ENCODE peak calls at places on chromosomes 1 and 21, in eight cellular contexts. One of them, this sample, is unnamed.

GRCh38 chr1:162823771-162824525 is 33.4 kb downstream of the HSD17B7 start:
- DNase-seq in K562: no peak
- DNase-seq in HCT116: no peak
- DNase-seq in WTC11: no peak
- DNase-seq in GM12864: no peak
- DNase-seq in CD8-positive, alpha-beta T cell: no peak
- DNase-seq in RWPE1: no peak
- DNase-seq in HFF-Myc: no peak
- DNase-seq in this sample: no peak

GRCh38 chr1:246383217-246383616 is 123.9 kb downstream of the SMYD3 start:
- DNase-seq in WTC11: no peak
- DNase-seq in GM12864: no peak
- DNase-seq in HFF-Myc: no peak
- DNase-seq in HCT116: no peak
- DNase-seq in RWPE1: peak
- DNase-seq in CD8-positive, alpha-beta T cell: no peak
- DNase-seq in K562: no peak
- DNase-seq in this sample: no peak

GRCh38 chr1:22972760-22973159 is at the start of gene LACTBL1:
- DNase-seq in WTC11: no peak
- DNase-seq in RWPE1: no peak
- DNase-seq in HFF-Myc: no peak
- DNase-seq in GM12864: no peak
- DNase-seq in K562: no peak
- DNase-seq in CD8-positive, alpha-beta T cell: no peak
- DNase-seq in HCT116: no peak
- DNase-seq in this sample: no peak

GRCh38 chr1:25780318-25781129 is 19.5 kb upstream of the SELENON start:
- DNase-seq in GM12864: no peak
- DNase-seq in WTC11: peak
- DNase-seq in K562: peak
- DNase-seq in HFF-Myc: peak
- DNase-seq in RWPE1: no peak
- DNase-seq in HCT116: no peak
- DNase-seq in CD8-positive, alpha-beta T cell: no peak
- DNase-seq in this sample: no peak

GRCh38 chr1:107135466-107135865 is 5.4 kb upstream of the NTNG1 start:
- DNase-seq in GM12864: no peak
- DNase-seq in HFF-Myc: peak
- DNase-seq in HCT116: no peak
- DNase-seq in CD8-positive, alpha-beta T cell: no peak
- DNase-seq in WTC11: peak
- DNase-seq in RWPE1: no peak
- DNase-seq in K562: no peak
- DNase-seq in this sample: no peak

GRCh38 chr1:207393610-207394009 is 60.5 kb upstream of the CR2 start:
- DNase-seq in WTC11: no peak
- DNase-seq in CD8-positive, alpha-beta T cell: no peak
- DNase-seq in GM12864: no peak
- DNase-seq in HFF-Myc: peak
- DNase-seq in K562: no peak
- DNase-seq in RWPE1: peak
- DNase-seq in HCT116: peak
- DNase-seq in this sample: no peak

GRCh38 chr1:224928906-224929305 is 569 bp upstream of the DNAH14 start:
- DNase-seq in K562: no peak
- DNase-seq in RWPE1: no peak
- DNase-seq in CD8-positive, alpha-beta T cell: no peak
- DNase-seq in GM12864: no peak
- DNase-seq in HFF-Myc: no peak
- DNase-seq in HCT116: no peak
- DNase-seq in WTC11: no peak
- DNase-seq in this sample: no peak

GRCh38 chr1:169572184-169572583 is 14.1 kb downstream of the F5 start:
- DNase-seq in WTC11: no peak
- DNase-seq in K562: no peak
- DNase-seq in CD8-positive, alpha-beta T cell: no peak
- DNase-seq in GM12864: no peak
- DNase-seq in HCT116: no peak
- DNase-seq in HFF-Myc: no peak
- DNase-seq in RWPE1: no peak
- DNase-seq in this sample: no peak

GRCh38 chr21:25562660-25563059 is 44.6 kb downstream of the MRPL39 start:
- DNase-seq in HFF-Myc: no peak
- DNase-seq in GM12864: no peak
- DNase-seq in HCT116: no peak
- DNase-seq in CD8-positive, alpha-beta T cell: no peak
- DNase-seq in WTC11: no peak
- DNase-seq in K562: no peak
- DNase-seq in RWPE1: no peak
- DNase-seq in this sample: no peak

GRCh38 chr1:118905206-118905605 is 82.9 kb downstream of the TBX15 start:
- DNase-seq in K562: no peak
- DNase-seq in CD8-positive, alpha-beta T cell: no peak
- DNase-seq in RWPE1: no peak
- DNase-seq in GM12864: no peak
- DNase-seq in HCT116: no peak
- DNase-seq in WTC11: no peak
- DNase-seq in HFF-Myc: no peak
- DNase-seq in this sample: no peak

GRCh38 chr1:15620155-15620545 is 2.9 kb downstream of the DDI2 start:
- DNase-seq in K562: peak
- DNase-seq in CD8-positive, alpha-beta T cell: peak
- DNase-seq in HCT116: no peak
- DNase-seq in RWPE1: peak
- DNase-seq in GM12864: no peak
- DNase-seq in WTC11: no peak
- DNase-seq in HFF-Myc: no peak
- DNase-seq in this sample: no peak

GRCh38 chr1:81820761-81821160 is 20.0 kb downstream of the ADGRL2 start:
- DNase-seq in WTC11: no peak
- DNase-seq in HCT116: no peak
- DNase-seq in GM12864: no peak
- DNase-seq in CD8-positive, alpha-beta T cell: no peak
- DNase-seq in HFF-Myc: no peak
- DNase-seq in RWPE1: no peak
- DNase-seq in K562: no peak
- DNase-seq in this sample: no peak

GRCh38 chr1:243798726-243799125 is 51.3 kb downstream of the AKT3 start:
- DNase-seq in RWPE1: peak
- DNase-seq in HFF-Myc: peak
- DNase-seq in CD8-positive, alpha-beta T cell: no peak
- DNase-seq in HCT116: peak
- DNase-seq in WTC11: no peak
- DNase-seq in K562: no peak
- DNase-seq in GM12864: no peak
- DNase-seq in this sample: no peak

GRCh38 chr21:31476551-31477120 is 132.6 kb upstream of the TIAM1 start:
- DNase-seq in HCT116: no peak
- DNase-seq in K562: no peak
- DNase-seq in HFF-Myc: no peak
- DNase-seq in RWPE1: no peak
- DNase-seq in CD8-positive, alpha-beta T cell: no peak
- DNase-seq in GM12864: no peak
- DNase-seq in WTC11: no peak
- DNase-seq in this sample: no peak
- TF ChIP-seq CTCF in HCT116: peak
- TF ChIP-seq CTCF in K562: no peak
- TF ChIP-seq CTCF in HFF-Myc: no peak
- TF ChIP-seq CTCF in RWPE1: no peak
- TF ChIP-seq CTCF in CD8-positive, alpha-beta T cell: no peak
- TF ChIP-seq CTCF in GM12864: no peak
- TF ChIP-seq CTCF in WTC11: no peak
- TF ChIP-seq CTCF in this sample: no peak

GRCh38 chr1:167790117-167790516 is 68.3 kb downstream of the MPZL1 start:
- DNase-seq in RWPE1: peak
- DNase-seq in HCT116: no peak
- DNase-seq in CD8-positive, alpha-beta T cell: no peak
- DNase-seq in HFF-Myc: no peak
- DNase-seq in K562: no peak
- DNase-seq in GM12864: no peak
- DNase-seq in WTC11: no peak
- DNase-seq in this sample: no peak

GRCh38 chr1:167794043-167794442 is 72.3 kb downstream of the MPZL1 start:
- DNase-seq in WTC11: no peak
- DNase-seq in HFF-Myc: no peak
- DNase-seq in RWPE1: no peak
- DNase-seq in K562: no peak
- DNase-seq in HCT116: no peak
- DNase-seq in CD8-positive, alpha-beta T cell: no peak
- DNase-seq in GM12864: no peak
- DNase-seq in this sample: no peak

GRCh38 chr1:167789501-167789900 is 67.7 kb downstream of the MPZL1 start:
- DNase-seq in WTC11: no peak
- DNase-seq in HCT116: no peak
- DNase-seq in K562: no peak
- DNase-seq in CD8-positive, alpha-beta T cell: no peak
- DNase-seq in GM12864: no peak
- DNase-seq in RWPE1: peak
- DNase-seq in HFF-Myc: no peak
- DNase-seq in this sample: no peak

GRCh38 chr1:167795810-167796740 is 74.3 kb downstream of the MPZL1 start:
- DNase-seq in CD8-positive, alpha-beta T cell: no peak
- DNase-seq in HFF-Myc: no peak
- DNase-seq in K562: no peak
- DNase-seq in RWPE1: peak
- DNase-seq in GM12864: no peak
- DNase-seq in WTC11: no peak
- DNase-seq in HCT116: no peak
- DNase-seq in this sample: no peak

GRCh38 chr1:167791281-167792209 is 69.8 kb downstream of the MPZL1 start:
- DNase-seq in WTC11: no peak
- DNase-seq in HCT116: no peak
- DNase-seq in RWPE1: no peak
- DNase-seq in GM12864: no peak
- DNase-seq in CD8-positive, alpha-beta T cell: no peak
- DNase-seq in K562: no peak
- DNase-seq in HFF-Myc: no peak
- DNase-seq in this sample: no peak
- TF ChIP-seq CTCF in WTC11: no peak
- TF ChIP-seq CTCF in HCT116: no peak
- TF ChIP-seq CTCF in RWPE1: no peak
- TF ChIP-seq CTCF in GM12864: no peak
- TF ChIP-seq CTCF in CD8-positive, alpha-beta T cell: no peak
- TF ChIP-seq CTCF in K562: no peak
- TF ChIP-seq CTCF in HFF-Myc: no peak
- TF ChIP-seq CTCF in this sample: no peak

GRCh38 chr1:2133879-2134215 is 60.7 kb downstream of the FAAP20 start:
- DNase-seq in WTC11: no peak
- DNase-seq in K562: no peak
- DNase-seq in RWPE1: no peak
- DNase-seq in CD8-positive, alpha-beta T cell: no peak
- DNase-seq in GM12864: no peak
- DNase-seq in HCT116: no peak
- DNase-seq in HFF-Myc: no peak
- DNase-seq in this sample: no peak

GRCh38 chr1:2134232-2134603 is 60.4 kb downstream of the FAAP20 start:
- DNase-seq in HFF-Myc: no peak
- DNase-seq in GM12864: no peak
- DNase-seq in RWPE1: no peak
- DNase-seq in CD8-positive, alpha-beta T cell: no peak
- DNase-seq in HCT116: no peak
- DNase-seq in WTC11: no peak
- DNase-seq in K562: no peak
- DNase-seq in this sample: no peak

GRCh38 chr1:2133039-2133878 is 61.3 kb downstream of the FAAP20 start:
- DNase-seq in HCT116: peak
- DNase-seq in K562: peak
- DNase-seq in RWPE1: peak
- DNase-seq in HFF-Myc: peak
- DNase-seq in GM12864: peak
- DNase-seq in WTC11: peak
- DNase-seq in CD8-positive, alpha-beta T cell: peak
- DNase-seq in this sample: peak

GRCh38 chr1:2130871-2131289 is 63.7 kb downstream of the FAAP20 start:
- DNase-seq in GM12864: no peak
- DNase-seq in WTC11: no peak
- DNase-seq in RWPE1: no peak
- DNase-seq in HCT116: no peak
- DNase-seq in CD8-positive, alpha-beta T cell: no peak
- DNase-seq in K562: no peak
- DNase-seq in HFF-Myc: no peak
- DNase-seq in this sample: no peak

DNA sequence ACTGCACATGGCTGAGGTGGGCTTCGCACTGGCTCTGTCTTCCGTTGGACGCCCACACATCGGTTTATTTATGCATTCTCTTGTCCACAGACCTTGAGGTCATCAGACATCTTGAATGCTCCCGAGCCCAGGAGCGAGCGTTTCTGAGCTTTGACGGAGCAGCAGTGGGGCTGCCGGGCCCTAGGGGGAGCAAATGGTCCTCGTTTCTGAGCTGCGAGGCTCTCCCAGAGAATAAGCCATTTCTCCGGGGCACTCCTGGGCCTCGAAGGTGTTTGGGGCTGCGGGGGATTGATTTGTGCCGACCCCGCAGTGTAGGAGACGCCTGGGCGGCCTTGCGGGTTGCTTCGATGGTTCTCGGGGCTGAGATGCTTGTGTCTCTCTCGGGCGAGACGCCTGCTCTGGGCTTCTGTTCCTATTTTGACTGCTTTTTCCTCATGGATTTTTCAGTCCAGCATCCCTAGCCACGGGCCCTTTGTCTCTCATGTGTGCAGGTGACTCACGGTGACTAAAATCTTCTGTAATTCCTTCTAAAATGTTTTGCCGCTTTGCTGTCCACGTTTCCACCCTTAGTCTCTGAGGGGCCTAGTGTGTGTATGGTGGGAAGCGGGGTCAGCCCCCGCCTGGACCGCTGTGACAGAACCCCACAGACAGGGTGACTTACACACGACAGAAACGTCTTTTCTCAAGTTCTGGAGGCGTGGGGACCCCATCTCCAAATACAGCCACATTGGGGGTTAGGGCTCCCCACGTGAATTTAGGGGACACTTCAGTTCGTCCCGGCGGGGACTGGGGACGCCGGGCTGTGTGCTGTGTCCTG is 62.1 kb downstream of the FAAP20 start:
- DNase-seq in HCT116: no peak
- DNase-seq in HFF-Myc: no peak
- DNase-seq in GM12864: no peak
- DNase-seq in RWPE1: peak
- DNase-seq in K562: peak
- DNase-seq in WTC11: peak
- DNase-seq in CD8-positive, alpha-beta T cell: peak
- DNase-seq in this sample: no peak
- TF ChIP-seq CTCF in HCT116: peak
- TF ChIP-seq CTCF in HFF-Myc: peak
- TF ChIP-seq CTCF in GM12864: no peak
- TF ChIP-seq CTCF in RWPE1: no peak
- TF ChIP-seq CTCF in K562: peak
- TF ChIP-seq CTCF in WTC11: no peak
- TF ChIP-seq CTCF in CD8-positive, alpha-beta T cell: no peak
- TF ChIP-seq CTCF in this sample: no peak

DNA sequence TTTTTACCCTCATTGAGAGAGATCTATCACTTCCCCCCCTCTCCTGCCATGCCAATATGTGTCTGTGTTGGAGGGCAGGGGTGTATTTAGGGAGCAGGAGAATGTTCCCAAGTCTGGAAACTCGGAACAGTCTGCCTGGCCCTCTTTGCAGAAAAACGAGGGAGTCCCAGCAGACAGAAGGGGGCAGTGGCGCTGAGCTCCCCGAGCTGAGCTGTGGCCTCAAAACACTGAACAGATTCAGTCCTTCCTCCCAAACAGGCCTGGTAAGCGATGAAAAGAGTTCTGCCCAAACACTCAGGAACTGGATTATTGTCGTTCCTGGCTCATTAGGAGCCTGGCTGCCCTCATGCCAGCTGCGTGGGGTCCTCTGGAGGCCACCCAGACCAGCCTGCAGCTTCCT is 981 bp downstream of the CLDN14 start:
- DNase-seq in CD8-positive, alpha-beta T cell: no peak
- DNase-seq in HCT116: no peak
- DNase-seq in K562: no peak
- DNase-seq in WTC11: peak
- DNase-seq in HFF-Myc: no peak
- DNase-seq in RWPE1: no peak
- DNase-seq in GM12864: no peak
- DNase-seq in this sample: no peak
- TF ChIP-seq CTCF in CD8-positive, alpha-beta T cell: no peak
- TF ChIP-seq CTCF in HCT116: no peak
- TF ChIP-seq CTCF in K562: peak
- TF ChIP-seq CTCF in WTC11: no peak
- TF ChIP-seq CTCF in HFF-Myc: peak
- TF ChIP-seq CTCF in RWPE1: no peak
- TF ChIP-seq CTCF in GM12864: peak
- TF ChIP-seq CTCF in this sample: no peak